ENCODE peak calls at places on chromosomes 7 and 10, in five cellular contexts. Y, K, G, L and E are unnamed samples.

GRCh38 chr7:75889826-75890225 is 11.0 kb downstream of the RHBDD2 start:
- DNase-seq in Y (no peak), K (no peak), G (peak), L (peak), E (no peak)

GRCh38 chr7:44046321-44047061 is 2.0 kb downstream of the DBNL start:
- DNase-seq in Y (no peak), K (no peak), G (no peak), L (no peak), E (no peak)

GRCh38 chr7:130441408-130441854 is 615 bp upstream of the CEP41 start:
- DNase-seq in Y (no peak), K (no peak), G (no peak), L (peak), E (no peak)

GRCh38 chr7:32957326-32958045 is at the start of gene FKBP9:
- DNase-seq in Y (peak), K (peak), G (peak), L (peak), E (peak)

GRCh38 chr10:114301951-114302710 is 63.1 kb downstream of the VWA2 start:
- DNase-seq in Y (no peak), K (no peak), G (no peak), L (no peak), E (no peak)

GRCh38 chr10:58651040-58651439 is 138.4 kb downstream of the BICC1 start:
- DNase-seq in Y (no peak), K (no peak), G (peak), L (no peak), E (no peak)

GRCh38 chr10:14129770-14130169 is 201.0 kb downstream of the FRMD4A start:
- DNase-seq in Y (no peak), K (no peak), G (no peak), L (no peak), E (no peak)

GRCh38 chr7:147415991-147416390 is 1174.6 kb upstream of the C7orf33 start:
- DNase-seq in Y (no peak), K (no peak), G (peak), L (no peak), E (no peak)

GRCh38 chr7:111866787-111867186 is 304.5 kb upstream of the IMMP2L start:
- DNase-seq in Y (no peak), K (no peak), G (no peak), L (no peak), E (no peak)

GRCh38 chr7:926061-927030 is 28.1 kb downstream of the ADAP1 start:
- DNase-seq in Y (peak), K (no peak), G (no peak), L (no peak), E (peak)

GRCh38 chr7:157139142-157140117 is 704 bp downstream of the UBE3C start:
- DNase-seq in Y (peak), K (peak), G (peak), L (peak), E (peak)

GRCh38 chr10:3534433-3534832 is 250.6 kb downstream of the KLF6 start:
- DNase-seq in Y (no peak), K (no peak), G (no peak), L (no peak), E (no peak)

GRCh38 chr10:34651796-34652195 is 163.3 kb downstream of the PARD3 start:
- DNase-seq in Y (no peak), K (no peak), G (peak), L (peak), E (no peak)

GRCh38 chr7:51238981-51239495 is 77.6 kb downstream of the COBL start:
- DNase-seq in Y (no peak), K (no peak), G (no peak), L (no peak), E (no peak)

GRCh38 chr7:2719007-2719406 is 31.0 kb downstream of the AMZ1 start:
- DNase-seq in Y (no peak), K (peak), G (no peak), L (peak), E (no peak)

GRCh38 chr7:45342236-45342635 is 184.6 kb downstream of the RAMP3 start:
- DNase-seq in Y (no peak), K (no peak), G (no peak), L (no peak), E (no peak)

GRCh38 chr7:78006063-78006755 is 207.6 kb downstream of the PHTF2 start:
- DNase-seq in Y (no peak), K (no peak), G (no peak), L (no peak), E (no peak)

GRCh38 chr10:50417906-50418697 is 166.8 kb upstream of the ASAH2 start:
- DNase-seq in Y (peak), K (peak), G (peak), L (peak), E (peak)

GRCh38 chr7:55250313-55250712 is 114.8 kb upstream of the LANCL2 start:
- DNase-seq in Y (no peak), K (peak), G (no peak), L (no peak), E (no peak)

GRCh38 chr7:26487780-26488535 is 196.3 kb downstream of the SNX10 start:
- DNase-seq in Y (no peak), K (no peak), G (no peak), L (no peak), E (no peak)

GRCh38 chr7:22582860-22583640 is 83.1 kb upstream of the STEAP1B start:
- DNase-seq in Y (no peak), K (peak), G (peak), L (peak), E (no peak)

GRCh38 chr7:141184532-141185190 is 110.8 kb downstream of the TMEM178B start:
- DNase-seq in Y (no peak), K (no peak), G (no peak), L (no peak), E (no peak)

GRCh38 chr10:121484401-121484800 is 113.8 kb downstream of the FGFR2 start:
- DNase-seq in Y (no peak), K (no peak), G (no peak), L (no peak), E (no peak)

GRCh38 chr10:110861930-110862677 is 9.6 kb upstream of the PDCD4 start:
- DNase-seq in Y (no peak), K (no peak), G (no peak), L (no peak), E (no peak)